ENCODE peak calls at places on chromosomes 3 and 15, in four cellular contexts. S is activated T-cell treated with anti-CD3 and anti-CD28 coated beads, Interleukin-2, amount 50 U/mL, for 4 hours; C is COR-L47; F is WTC11. T is an unnamed sample.

GRCh38 chr3:187719628-187720336 is 17.4 kb upstream of the RTP2 start:
- DNase-seq in S (no peak), C (no peak), F (no peak), T (no peak)

GRCh38 chr15:78316211-78317077 is 17.0 kb upstream of the SKIC8 start:
- DNase-seq in S (no peak), C (no peak), F (peak; percentile 59), T (no peak)

GRCh38 chr3:64530434-64531049 is 157.3 kb downstream of the ADAMTS9 start:
- DNase-seq in S (no peak), C (peak; percentile 0), F (peak; percentile 75), T (peak; percentile 62)

GRCh38 chr3:45711936-45712335 is 22.7 kb downstream of the SACM1L start:
- DNase-seq in S (no peak), C (no peak), F (no peak), T (peak; percentile 13)

GRCh38 chr3:169846458-169847193 is 23.1 kb downstream of the LRRC31 start:
- DNase-seq in S (no peak), C (no peak), F (no peak), T (peak; percentile 92)

GRCh38 chr15:57559875-57560274 is 31.8 kb upstream of the MYZAP start:
- DNase-seq in S (peak; percentile 68), C (peak; percentile 44), F (peak; percentile 87), T (peak; percentile 69)

GRCh38 chr3:71994203-71994602 is 209.3 kb upstream of the PROK2 start:
- DNase-seq in S (no peak), C (no peak), F (no peak), T (no peak)

GRCh38 chr3:12405432-12406272 is 78.6 kb upstream of the TSEN2 start:
- DNase-seq in S (no peak), C (no peak), F (no peak), T (peak; percentile 97)

GRCh38 chr15:100669260-100669659 is 66.9 kb downstream of the ASB7 start:
- DNase-seq in S (no peak), C (no peak), F (no peak), T (no peak)

GRCh38 chr3:16181361-16181760 is 6.9 kb downstream of the GALNT15 start:
- DNase-seq in S (no peak), C (no peak), F (no peak), T (peak; percentile 59)

GRCh38 chr3:69803871-69804270 is 64.6 kb downstream of the MITF start:
- DNase-seq in S (no peak), C (no peak), F (no peak), T (no peak)

T was measured in ELR.